ENCODE peak calls at places on chromosomes 11 and 22, in nine cellular contexts. G is right lobe of liver, E is mesendoderm, K is upper lobe of left lung, Z is esophagus squamous epithelium, F is lung, L is lower lobe of right lung, S is SK-N-MC, R is fibroblast of lung. M is an unnamed sample. For H3K36me3, the result is how much of the 10 kb centered on the place peaks cover.

GRCh38 chr11:373716-374551 is 4.6 kb downstream of the B4GALNT4 start:
- DNase-seq in G (no peak), E (no peak), K (no peak), Z (no peak), F (no peak), L (no peak), S (no peak), R (no peak), M (no peak)

GRCh38 chr11:18608373-18608772 is 8.8 kb downstream of the MISFA start:
- DNase-seq in G (no peak), E (no peak), K (no peak), Z (no peak), F (no peak), L (no peak), S (no peak), R (peak), M (no peak)

GRCh38 chr11:76803023-76803422 is 19.9 kb downstream of the TSKU start:
- DNase-seq in G (no peak), E (no peak), K (no peak), Z (no peak), F (no peak), L (no peak), S (no peak), R (peak), M (no peak)

GRCh38 chr11:79336740-79337517 is 103.9 kb downstream of the TENM4 start:
- DNase-seq in G (no peak), E (peak), K (no peak), Z (no peak), F (no peak), L (no peak), S (no peak), R (peak), M (no peak)

GRCh38 chr22:17792289-17792688 is 18.0 kb upstream of the BID start:
- DNase-seq in G (no peak), E (peak), K (no peak), Z (no peak), F (no peak), L (no peak), S (no peak), R (no peak), M (no peak)

GRCh38 chr22:26443901-26444300 is 14.8 kb downstream of the ASPHD2 start:
- DNase-seq in G (no peak), E (no peak), K (no peak), Z (no peak), F (no peak), L (no peak), S (no peak), R (no peak), M (no peak)

GRCh38 chr22:32050678-32051515 is 7.8 kb downstream of the SLC5A1 start:
- DNase-seq in G (no peak), E (peak), K (no peak), Z (no peak), F (peak), L (no peak), S (no peak), R (peak), M (no peak)

GRCh38 chr22:31393890-31394289 is 5.5 kb upstream of the DRG1 start:
- DNase-seq in G (no peak), E (no peak), K (no peak), Z (no peak), F (no peak), L (no peak), S (no peak), R (no peak), M (no peak)

GRCh38 chr22:45781459-45781858 is 109.8 kb downstream of the ATXN10 start:
- DNase-seq in G (no peak), E (no peak), K (no peak), Z (no peak), F (no peak), L (no peak), S (no peak), R (no peak), M (no peak)

GRCh38 chr11:811446-812245 is 1.9 kb downstream of the RPLP2 start:
- DNase-seq in G (no peak), E (peak), K (no peak), Z (no peak), F (no peak), L (no peak), S (no peak), R (no peak), M (no peak)

GRCh38 chr22:32409977-32410376 is 2.1 kb downstream of the RTCB start:
- DNase-seq in G (no peak), E (no peak), K (no peak), Z (no peak), F (no peak), L (no peak), S (no peak), R (no peak), M (no peak)

GRCh38 chr22:38086001-38086845 is 2.2 kb upstream of the SLC16A8 start:
- DNase-seq in G (peak), E (no peak), K (peak), Z (no peak), F (no peak), L (peak), S (no peak), R (no peak), M (no peak)

GRCh38 chr11:112805658-112806057 is 155.6 kb upstream of the NCAM1 start:
- DNase-seq in G (no peak), E (no peak), K (no peak), Z (no peak), F (no peak), L (no peak), S (no peak), R (no peak), M (no peak)

GRCh38 chr11:121814962-121815361 is 301.1 kb downstream of the BLID start:
- DNase-seq in G (no peak), E (no peak), K (no peak), Z (no peak), F (no peak), L (no peak), S (no peak), R (no peak), M (no peak)

GRCh38 chr11:58451585-58451984 is 9.5 kb upstream of the OR5B12 start:
- DNase-seq in G (no peak), E (no peak), K (no peak), Z (no peak), F (no peak), L (no peak), S (no peak), R (no peak), M (no peak)

GRCh38 chr11:60206616-60207015 is 23.7 kb upstream of the MS4A6A start:
- DNase-seq in G (no peak), E (no peak), K (no peak), Z (no peak), F (no peak), L (no peak), S (no peak), R (no peak), M (no peak)

GRCh38 chr22:28882545-28882877 is 861 bp upstream of the ZNRF3 start:
- DNase-seq in G (no peak), E (no peak), K (no peak), Z (no peak), F (no peak), L (no peak), S (no peak), R (no peak), M (no peak)

GRCh38 chr11:108218455-108218854 is 4.0 kb downstream of the NPAT start:
- DNase-seq in G (no peak), E (no peak), K (no peak), Z (no peak), F (no peak), L (no peak), S (no peak), R (no peak), M (no peak)

GRCh38 chr11:10394229-10395100 is 60.6 kb upstream of the AMPD3 start:
- DNase-seq in G (peak), E (no peak), K (no peak), Z (no peak), F (no peak), L (no peak), S (no peak), R (peak), M (no peak)

GRCh38 chr11:9982127-9982795 is 311.8 kb downstream of the SBF2 start:
- DNase-seq in G (no peak), E (no peak), K (no peak), Z (no peak), F (no peak), L (no peak), S (no peak), R (no peak), M (no peak)

GRCh38 chr11:8318536-8318935 is 54.9 kb upstream of the LMO1 start:
- DNase-seq in G (no peak), E (peak), K (peak), Z (no peak), F (no peak), L (no peak), S (no peak), R (no peak), M (peak)

GRCh38 chr11:111785076-111785475 is 18.9 kb upstream of the PPP2R1B start:
- DNase-seq in G (no peak), E (peak), K (no peak), Z (no peak), F (no peak), L (no peak), S (no peak), R (no peak), M (no peak)

GRCh38 chr11:126756416-126756815 is 244.2 kb downstream of the KIRREL3 start:
- DNase-seq in G (no peak), E (no peak), K (no peak), Z (no peak), F (no peak), L (no peak), S (no peak), R (no peak), M (no peak)

GRCh38 chr11:45288395-45288794 is 2.3 kb upstream of the SYT13 start:
- DNase-seq in G (no peak), E (no peak), K (no peak), Z (no peak), F (no peak), L (no peak), S (no peak), R (no peak), M (no peak)

GRCh38 chr11:80165763-80166162 is 724.9 kb upstream of the TENM4 start:
- DNase-seq in G (no peak), E (peak), K (no peak), Z (no peak), F (no peak), L (no peak), S (no peak), R (no peak), M (no peak)

GRCh38 chr11:20367313-20367948 is 3.9 kb downstream of the HTATIP2 start:
- DNase-seq in G (no peak), E (peak), K (no peak), Z (no peak), F (no peak), L (no peak), S (no peak), R (peak), M (no peak)

GRCh38 chr11:118095967-118096367 is 9.2 kb upstream of the SMIM35 start:
- DNase-seq in G (no peak), E (no peak), K (no peak), Z (no peak), F (no peak), L (no peak), S (no peak), R (no peak), M (no peak)

GRCh38 chr22:43946391-43946680 is 8.9 kb upstream of the SAMM50 start:
- DNase-seq in G (no peak), E (peak), K (no peak), Z (no peak), F (no peak), L (no peak), S (no peak), R (no peak), M (no peak)
- H3K36me3 ChIP-seq in G (under half), E (under half), K (under half), Z (under half), F (under half), L (under half), S (under half), R (under half), M (under half)

DNA sequence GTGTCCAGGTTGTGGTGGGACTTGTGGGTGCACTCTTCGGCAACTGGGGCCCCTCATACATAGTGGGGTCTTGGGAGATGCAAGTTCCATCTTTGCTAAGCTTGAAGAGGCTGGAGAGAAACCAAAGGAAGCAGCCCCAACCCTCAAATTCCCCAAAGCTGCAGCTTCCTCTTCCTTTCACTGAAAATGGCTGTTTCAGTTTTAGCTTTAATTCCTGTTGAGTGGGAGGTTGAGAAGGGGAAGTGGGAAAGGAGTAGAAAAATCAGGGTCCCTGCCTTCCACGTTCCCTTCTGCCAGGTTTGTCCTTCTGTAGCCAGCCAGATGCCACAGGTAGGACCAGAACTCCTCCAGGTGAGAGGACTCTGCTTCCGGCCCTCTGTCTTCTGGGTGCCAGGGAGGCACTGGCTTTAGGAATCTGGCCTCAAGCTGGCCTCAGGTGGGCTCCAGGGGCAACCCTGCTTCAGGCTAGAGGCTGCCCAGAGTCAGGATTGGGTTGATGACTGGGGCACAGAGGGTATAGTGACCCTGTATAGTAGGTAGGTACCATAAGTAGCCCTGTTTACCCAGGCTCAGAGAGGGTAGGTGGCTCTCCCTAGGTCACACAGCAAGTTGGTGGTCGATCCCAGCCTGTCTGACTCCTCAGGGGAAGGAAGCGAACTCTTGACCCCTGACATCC is 16.2 kb downstream of the P2RY6 start:
- DNase-seq in G (no peak), E (no peak), K (no peak), Z (no peak), F (no peak), L (no peak), S (no peak), R (no peak), M (no peak)
- H3K27ac ChIP-seq in G (peak), E (no peak), K (peak), Z (peak), F (peak), L (peak), S (no peak), R (no peak), M (peak)

GRCh38 chr11:3147257-3147619 is 17.9 kb downstream of the OSBPL5 start:
- DNase-seq in G (no peak), E (no peak), K (peak), Z (no peak), F (no peak), L (no peak), S (no peak), R (peak), M (no peak)
- H3K36me3 ChIP-seq in G (under half), E (under half), K (under half), Z (under half), F (under half), L (under half), S (under half), R (under half), M (under half)

GRCh38 chr11:62716816-62717215 is 9.3 kb downstream of the GNG3 start:
- DNase-seq in G (no peak), E (no peak), K (no peak), Z (no peak), F (no peak), L (no peak), S (no peak), R (no peak), M (no peak)

GRCh38 chr11:62712861-62713260 is 5.4 kb downstream of the GNG3 start:
- DNase-seq in G (no peak), E (no peak), K (no peak), Z (no peak), F (no peak), L (no peak), S (no peak), R (no peak), M (no peak)

GRCh38 chr11:62713343-62713742 is 5.9 kb downstream of the GNG3 start:
- DNase-seq in G (peak), E (peak), K (no peak), Z (no peak), F (peak), L (no peak), S (no peak), R (no peak), M (no peak)

GRCh38 chr11:62716206-62716605 is 8.7 kb downstream of the GNG3 start:
- DNase-seq in G (no peak), E (no peak), K (no peak), Z (no peak), F (no peak), L (no peak), S (no peak), R (no peak), M (no peak)

DNA sequence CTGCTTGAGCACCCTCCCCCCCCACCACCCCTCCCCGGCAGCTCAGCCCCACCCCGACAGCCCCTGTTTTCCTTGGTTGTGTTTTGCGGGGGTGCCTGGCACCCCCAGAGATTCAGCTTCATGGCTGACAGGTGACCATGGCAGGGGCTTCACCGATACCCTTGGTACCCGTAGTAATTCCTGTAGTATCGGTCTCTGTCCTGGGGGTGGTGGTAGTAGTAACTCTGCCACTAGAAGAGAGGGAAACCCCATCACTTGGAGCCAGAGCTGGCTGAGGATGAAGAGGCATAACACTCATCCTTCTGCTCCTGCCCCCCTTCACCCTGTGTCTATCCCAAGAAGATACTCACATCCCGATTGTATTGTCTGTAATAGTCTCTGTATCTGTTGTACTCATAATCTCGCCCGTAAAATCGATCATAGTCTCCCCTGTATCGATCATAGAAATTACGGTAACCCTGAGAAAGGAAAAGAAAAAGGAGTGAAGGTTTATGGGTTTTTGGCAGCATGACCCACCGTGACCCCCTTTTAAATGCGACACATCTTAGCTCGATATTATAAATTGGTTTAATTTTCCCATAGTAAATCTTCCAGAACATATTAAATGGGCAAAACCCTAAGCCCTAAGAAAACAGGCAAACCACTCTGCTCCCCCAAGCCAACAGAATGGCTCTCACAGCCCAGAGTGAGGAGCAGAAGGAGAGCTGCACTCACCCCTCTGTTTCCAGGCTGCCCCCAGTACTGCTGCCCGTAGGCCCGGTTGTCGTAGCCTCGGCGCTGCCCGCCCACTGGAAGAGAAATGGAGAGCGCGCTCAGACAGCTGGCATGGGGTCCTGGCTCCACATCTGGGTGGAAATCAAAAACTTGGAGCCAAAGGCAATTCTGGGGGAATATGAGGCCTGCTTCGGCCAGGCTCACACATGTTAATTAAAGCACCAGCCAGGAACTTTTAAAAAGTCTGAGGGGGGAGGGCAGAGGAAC is 8.0 kb downstream of the GNG3 start:
- DNase-seq in G (no peak), E (peak), K (peak), Z (no peak), F (no peak), L (no peak), S (no peak), R (no peak), M (no peak)
- H3K27ac ChIP-seq in G (no peak), E (no peak), K (no peak), Z (no peak), F (no peak), L (no peak), S (peak), R (no peak), M (peak)

GRCh38 chr11:116895053-116895757 is 57.8 kb upstream of the APOA1 start:
- DNase-seq in G (no peak), E (peak), K (peak), Z (no peak), F (no peak), L (peak), S (no peak), R (peak), M (no peak)
- H3K36me3 ChIP-seq in G (under half), E (under half), K (under half), Z (under half), F (under half), L (half or more), S (under half), R (under half), M (under half)

GRCh38 chr22:42868751-42869251 is 11.7 kb upstream of the ARFGAP3 start:
- DNase-seq in G (peak), E (no peak), K (peak), Z (no peak), F (peak), L (peak), S (no peak), R (no peak), M (peak)
- H3K27ac ChIP-seq in G (peak), E (no peak), K (peak), Z (peak), F (peak), L (peak), S (no peak), R (no peak), M (peak)

DNA sequence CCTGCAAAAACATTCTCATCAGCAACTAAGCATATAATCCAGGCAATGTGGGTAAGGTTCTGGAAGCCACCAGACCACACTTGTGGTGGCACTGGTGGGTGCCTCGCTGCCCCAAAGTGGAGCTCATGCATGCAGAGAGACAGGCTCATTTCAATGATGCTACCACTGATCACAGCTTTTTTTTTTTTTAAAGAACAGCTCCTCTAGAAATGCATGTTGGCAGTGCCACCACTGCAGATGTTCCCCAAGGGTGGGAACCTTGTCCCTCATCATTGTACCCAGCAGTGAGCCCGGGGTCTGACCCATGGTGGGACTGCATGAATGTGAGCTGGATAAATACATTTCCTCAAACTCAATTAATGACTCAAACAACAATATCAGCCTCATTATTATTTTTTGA is 31.1 kb upstream of the SERPIND1 start:
- DNase-seq in G (no peak), E (no peak), K (no peak), Z (no peak), F (no peak), L (no peak), S (no peak), R (no peak), M (no peak)
- H3K36me3 ChIP-seq in G (under half), E (under half), K (under half), Z (under half), F (under half), L (half or more), S (under half), R (under half), M (under half)

GRCh38 chr11:41392591-41392990 is 66.9 kb downstream of the LRRC4C start:
- DNase-seq in G (no peak), E (peak), K (no peak), Z (no peak), F (no peak), L (no peak), S (no peak), R (no peak), M (no peak)
- H3K27ac ChIP-seq in G (no peak), E (no peak), K (no peak), Z (no peak), F (no peak), L (no peak), S (no peak), R (no peak), M (no peak)

DNA sequence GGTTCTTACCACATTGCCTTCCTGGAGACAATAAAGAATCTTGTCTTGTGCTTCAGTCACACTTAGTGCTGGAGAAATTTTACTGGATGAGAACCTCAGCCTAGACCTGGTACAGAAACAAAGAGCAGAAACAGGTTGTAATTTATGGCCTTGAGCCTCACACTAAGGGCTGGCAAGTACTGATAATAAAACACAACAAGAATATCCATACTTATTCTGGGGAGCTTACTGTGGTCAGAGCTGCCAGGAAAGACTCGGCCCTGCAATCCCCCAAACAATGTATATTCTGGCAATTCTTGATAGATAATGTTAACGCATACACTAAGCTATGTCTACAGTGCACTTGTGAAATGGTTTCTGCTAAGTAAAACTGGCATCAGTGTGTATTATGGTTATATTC is 9.7 kb downstream of the SNX19 start:
- DNase-seq in G (no peak), E (no peak), K (no peak), Z (no peak), F (no peak), L (no peak), S (no peak), R (no peak), M (no peak)
- H3K36me3 ChIP-seq in G (under half), E (under half), K (under half), Z (half or more), F (under half), L (half or more), S (half or more), R (under half), M (under half)

GRCh38 chr11:47105974-47106373 is 70.7 kb downstream of the ARFGAP2 start:
- DNase-seq in G (no peak), E (no peak), K (no peak), Z (no peak), F (no peak), L (no peak), S (no peak), R (no peak), M (no peak)
- H3K27ac ChIP-seq in G (no peak), E (no peak), K (no peak), Z (no peak), F (no peak), L (no peak), S (no peak), R (no peak), M (no peak)

M was measured in breast epithelium.